ENCODE peak calls at places on chromosomes 16 and 17, in seven cellular contexts. I is neural crest cell, S is hepatocyte, H is right atrium auricular region, N is psoas muscle, V is AG09319, Z is IMR-90. L is an unnamed sample.

GRCh38 chr16:74922150-74923138 is 62.5 kb downstream of the WDR59 start:
- DNase-seq in Z (peak; percentile 44), I (no peak), S (no peak), N (no peak), V (no peak), H (no peak), L (no peak)

GRCh38 chr16:54240180-54241125 is 46.1 kb downstream of the IRX3 start:
- DNase-seq in V (peak; percentile 2), N (no peak), H (no peak), S (no peak), I (no peak), Z (no peak), L (no peak)

GRCh38 chr17:77383613-77384608 is 243.1 kb downstream of the SEC14L1 start:
- DNase-seq in N (peak; percentile 82), I (no peak), S (no peak), V (no peak), Z (no peak), H (no peak), L (peak; percentile 33)

GRCh38 chr17:56956992-56957391 is 3.9 kb downstream of the COIL start:
- DNase-seq in N (no peak), H (no peak), V (no peak), I (no peak), Z (no peak), S (no peak), L (no peak)

GRCh38 chr17:27417596-27418365 is 38.5 kb upstream of the KSR1 start:
- DNase-seq in Z (no peak), V (no peak), S (no peak), H (no peak), I (no peak), N (no peak), L (no peak)

GRCh38 chr17:42548070-42548837 is 4.5 kb upstream of the HSD17B1 start:
- DNase-seq in I (peak; percentile 52), H (no peak), S (peak; percentile 92), V (no peak), Z (no peak), N (peak; percentile 63), L (peak; percentile 68)

GRCh38 chr16:22653876-22654275 is 143.2 kb downstream of the NPIPB5 start:
- DNase-seq in H (no peak), Z (no peak), I (no peak), S (no peak), N (no peak), V (no peak), L (no peak)

GRCh38 chr16:58011652-58012051 is 10.4 kb downstream of the USB1 start:
- DNase-seq in Z (peak; percentile 83), V (no peak), H (no peak), I (no peak), S (peak; percentile 52), N (no peak), L (no peak)

GRCh38 chr17:3943240-3943891 is 20.9 kb downstream of the ATP2A3 start:
- DNase-seq in S (no peak), N (no peak), I (no peak), H (no peak), V (no peak), Z (no peak), L (no peak)

GRCh38 chr17:57293077-57293476 is 36.8 kb downstream of the MSI2 start:
- DNase-seq in V (no peak), S (peak; percentile 62), I (no peak), Z (no peak), H (no peak), N (no peak), L (peak; percentile 75)

GRCh38 chr17:32275060-32276042 is 9.7 kb downstream of the RHBDL3 start:
- DNase-seq in V (no peak), Z (peak; percentile 90), N (peak; percentile 75), S (peak; percentile 72), I (no peak), H (no peak), L (peak; percentile 83)
- TF ChIP-seq CTCF in V (no peak), Z (peak; percentile 1), N (no peak), S (no peak), I (no peak), H (no peak), L (no peak)

DNA sequence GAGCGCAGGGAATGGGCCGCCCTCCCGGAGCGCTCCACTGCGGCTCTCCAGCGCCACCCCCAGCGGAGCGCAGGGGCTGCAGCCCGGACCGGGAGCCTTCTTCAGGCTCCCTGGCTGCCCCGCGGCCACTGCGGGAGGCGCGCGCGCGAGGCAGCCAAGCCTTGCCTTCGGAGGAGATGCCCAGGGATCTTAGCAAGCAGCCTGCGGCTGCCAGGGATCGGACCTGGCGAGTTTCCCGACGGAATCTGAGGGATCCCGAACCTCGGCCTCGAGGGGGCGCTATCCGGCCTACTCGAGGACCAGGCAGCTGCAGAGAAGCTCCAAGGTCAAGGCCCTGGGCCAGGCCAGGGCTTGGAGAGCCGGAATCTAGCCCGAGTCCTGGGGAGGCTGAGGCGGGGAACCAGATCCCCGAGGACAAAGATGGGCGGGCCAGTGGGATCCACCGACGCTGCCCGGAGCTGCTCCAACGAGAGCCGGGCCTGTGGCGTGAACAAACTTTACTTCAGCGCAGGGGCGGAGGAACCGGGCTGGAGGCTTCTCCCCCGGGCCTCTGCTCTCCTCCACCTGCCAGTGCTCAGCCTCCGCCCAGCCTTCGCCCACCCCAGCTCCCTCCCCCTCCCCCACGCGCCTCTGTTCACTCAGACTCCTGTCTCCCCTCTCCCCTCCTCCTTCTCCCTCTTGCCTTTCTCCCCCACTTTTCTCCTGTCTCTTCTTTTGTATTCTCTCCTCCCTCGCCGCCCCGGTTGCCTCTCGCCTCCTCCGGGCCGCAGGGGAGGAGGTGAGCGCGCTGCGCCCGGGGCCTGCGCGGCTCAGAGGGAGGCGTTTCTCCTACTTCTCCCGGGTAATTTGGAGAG is at the start of gene IRX6:
- DNase-seq in H (no peak), Z (no peak), I (peak; percentile 59), N (peak; percentile 90), V (no peak), S (peak; percentile 53), L (peak; percentile 19)
- TF ChIP-seq CTCF in H (no peak), Z (no peak), I (peak; percentile 70), N (peak; percentile 59), V (peak; percentile 20), S (peak; percentile 56), L (peak; percentile 55)

DNA sequence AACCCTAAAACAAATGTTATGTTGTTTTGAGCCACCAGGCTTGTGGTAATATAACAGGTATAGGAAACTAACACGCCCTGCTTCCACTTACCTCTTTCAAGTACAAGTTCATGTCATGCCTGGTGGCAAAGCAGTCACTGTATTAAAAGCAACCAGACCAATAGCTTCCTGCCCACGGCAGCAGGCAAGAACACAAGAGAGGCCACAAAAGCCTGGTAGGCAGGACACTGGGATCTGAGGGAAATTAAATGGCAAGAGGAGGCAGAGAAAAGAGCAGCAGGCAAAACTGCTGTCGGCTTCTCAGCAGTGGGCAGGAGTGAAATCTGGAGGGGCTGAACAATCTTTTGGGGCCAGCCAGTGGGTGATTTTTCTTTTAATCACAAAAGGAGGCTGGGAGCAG is 2.2 kb downstream of the CYTH1 start:
- DNase-seq in Z (no peak), S (no peak), H (no peak), N (no peak), V (no peak), I (no peak), L (no peak)
- TF ChIP-seq CTCF in Z (no peak), S (no peak), H (no peak), N (no peak), V (no peak), I (no peak), L (no peak)

GRCh38 chr17:47851764-47852112 is 775 bp upstream of the SP6 start:
- DNase-seq in V (no peak), S (no peak), Z (no peak), H (no peak), I (no peak), N (no peak), L (no peak)

GRCh38 chr17:47850373-47850691 is 631 bp downstream of the SP6 start:
- DNase-seq in H (no peak), N (no peak), I (no peak), V (no peak), S (no peak), Z (no peak), L (no peak)

GRCh38 chr17:47850692-47851573 is at the start of gene SP6:
- DNase-seq in I (peak; percentile 55), Z (peak; percentile 51), S (peak; percentile 94), H (no peak), V (no peak), N (peak; percentile 77), L (peak; percentile 87)

GRCh38 chr17:47853616-47854015 is 2.7 kb upstream of the SP6 start:
- DNase-seq in V (no peak), Z (no peak), N (no peak), I (no peak), H (no peak), S (no peak), L (no peak)

GRCh38 chr17:47852113-47852949 is 1.4 kb upstream of the SP6 start:
- DNase-seq in Z (no peak), H (no peak), S (no peak), I (no peak), N (no peak), V (no peak), L (no peak)
- TF ChIP-seq CTCF in Z (no peak), H (no peak), S (no peak), I (no peak), N (no peak), V (no peak), L (no peak)

DNA sequence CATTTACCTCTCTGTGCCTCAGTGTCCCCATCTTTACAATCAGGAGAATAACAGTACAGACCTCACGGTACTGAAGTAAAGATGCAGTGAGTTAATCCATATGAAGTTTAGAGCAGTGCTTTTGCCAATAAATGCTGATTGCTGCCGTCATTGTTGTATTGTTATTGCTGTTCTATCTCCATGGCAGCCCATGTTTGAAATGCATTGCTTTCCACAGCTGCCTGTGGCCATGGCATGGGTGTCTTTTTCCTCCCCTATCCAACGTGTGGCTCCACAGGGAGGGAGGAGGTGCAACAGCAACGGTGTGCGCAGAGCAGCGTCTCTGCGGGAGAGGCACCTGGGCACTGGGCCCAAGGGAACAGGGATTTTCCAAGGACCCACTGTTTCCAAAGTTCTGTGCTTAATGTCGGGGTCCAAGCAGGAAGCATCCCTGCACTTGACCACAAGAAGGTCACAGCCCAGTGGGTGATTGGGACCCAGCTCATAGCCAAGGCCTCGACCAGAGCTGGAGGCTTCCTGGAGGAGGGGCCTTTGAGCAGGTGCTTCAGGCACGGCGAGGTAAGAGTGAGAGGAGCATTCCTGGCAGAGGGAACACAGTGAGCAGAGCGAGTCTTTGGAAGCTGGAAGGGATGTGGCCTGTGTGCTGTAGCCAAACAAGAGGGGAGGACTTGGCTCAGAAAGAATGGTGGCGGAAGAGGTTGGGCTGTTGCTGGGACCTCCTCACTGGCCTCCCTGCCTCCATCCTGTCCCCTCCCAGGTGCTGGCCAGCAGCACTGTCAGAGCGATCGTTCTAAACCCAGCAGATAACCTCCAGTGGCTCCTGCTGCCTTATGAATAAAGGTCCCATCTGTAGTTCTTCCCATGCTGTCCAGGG is 3.9 kb downstream of the RAI1 start:
- DNase-seq in Z (peak; percentile 66), H (no peak), I (no peak), V (no peak), S (no peak), N (no peak), L (peak; percentile 33)
- TF ChIP-seq CTCF in Z (no peak), H (no peak), I (no peak), V (no peak), S (no peak), N (no peak), L (no peak)

GRCh38 chr16:6573577-6573976 is 759.1 kb upstream of the RBFOX1 start:
- DNase-seq in S (peak; percentile 60), Z (no peak), N (peak; percentile 55), I (peak; percentile 28), V (no peak), H (no peak), L (no peak)
- TF ChIP-seq CTCF in S (peak; percentile 47), Z (no peak), N (no peak), I (peak; percentile 58), V (no peak), H (no peak), L (no peak)

L was measured in MCF 10A.